ENCODE peak calls at places on chromosome 3, in six cellular contexts. J, M, N, H, X and Q are unnamed samples.

GRCh38 chr3:186746008-186746407 is 28.8 kb downstream of the KNG1 start:
- DNase-seq in X (peak), H (no peak), J (peak), N (peak), M (peak), Q (peak)

GRCh38 chr3:65851827-65852226 is 186.9 kb downstream of the MAGI1 start:
- DNase-seq in J (peak), N (no peak), X (peak), M (no peak), H (no peak), Q (peak)

GRCh38 chr3:118380576-118380975 is 654.1 kb downstream of the IGSF11 start:
- DNase-seq in X (no peak), H (no peak), M (peak), N (no peak), J (no peak), Q (no peak)

GRCh38 chr3:65231544-65231943 is 543.7 kb upstream of the ADAMTS9 start:
- DNase-seq in N (no peak), M (no peak), H (no peak), X (no peak), J (no peak), Q (no peak)

GRCh38 chr3:149376728-149377407 is 581 bp downstream of the TM4SF1 start:
- DNase-seq in M (no peak), X (peak), N (no peak), J (no peak), H (no peak), Q (peak)

GRCh38 chr3:49802719-49803463 is at the start of gene INKA1:
- DNase-seq in M (peak), J (peak), H (peak), N (peak), X (peak), Q (peak)

GRCh38 chr3:94291686-94292085 is 228.8 kb downstream of the NSUN3 start:
- DNase-seq in H (no peak), N (no peak), M (no peak), X (no peak), J (no peak), Q (no peak)

GRCh38 chr3:119937229-119937628 is 155.3 kb downstream of the NR1I2 start:
- DNase-seq in H (no peak), N (no peak), X (no peak), M (no peak), J (no peak), Q (no peak)

GRCh38 chr3:188707396-188708288 is 464.1 kb upstream of the TPRG1 start:
- DNase-seq in M (no peak), H (no peak), X (peak), J (no peak), N (no peak), Q (no peak)

GRCh38 chr3:107668963-107669362 is 146.2 kb downstream of the BBX start:
- DNase-seq in M (no peak), J (no peak), N (no peak), X (no peak), H (no peak), Q (no peak)

GRCh38 chr3:11195721-11196332 is 41.5 kb downstream of the HRH1 start:
- DNase-seq in H (no peak), J (no peak), X (peak), N (no peak), M (no peak), Q (no peak)

GRCh38 chr3:139745831-139746230 is 68.1 kb upstream of the NMNAT3 start:
- DNase-seq in N (no peak), J (no peak), X (peak), M (no peak), H (no peak), Q (peak)

GRCh38 chr3:127005864-127006500 is 23.1 kb downstream of the PLXNA1 start:
- DNase-seq in J (no peak), N (no peak), M (no peak), H (no peak), X (peak), Q (no peak)

GRCh38 chr3:71652786-71653419 is 69.4 kb upstream of the FOXP1 start:
- DNase-seq in X (peak), J (no peak), H (peak), N (peak), M (peak), Q (peak)

GRCh38 chr3:64417816-64418215 is 192.6 kb upstream of the PRICKLE2 start:
- DNase-seq in M (no peak), X (peak), H (no peak), N (no peak), J (no peak), Q (no peak)

GRCh38 chr3:72123908-72124441 is 339.0 kb upstream of the PROK2 start:
- DNase-seq in H (no peak), J (peak), N (peak), X (peak), M (no peak), Q (peak)

GRCh38 chr3:162295323-162295983 is 798.8 kb downstream of the OTOL1 start:
- DNase-seq in J (peak), N (no peak), H (no peak), M (no peak), X (peak), Q (peak)

GRCh38 chr3:45064512-45065372 is 38.6 kb downstream of the CLEC3B start:
- DNase-seq in H (no peak), N (no peak), X (peak), J (peak), M (peak), Q (peak)

GRCh38 chr3:127764841-127765362 is 57.4 kb downstream of the MGLL start:
- DNase-seq in M (no peak), N (no peak), H (no peak), J (no peak), X (no peak), Q (peak)

GRCh38 chr3:34090876-34091275 is 292.4 kb downstream of the PDCD6IP start:
- DNase-seq in J (no peak), X (no peak), H (peak), M (no peak), N (no peak), Q (no peak)

GRCh38 chr3:55804170-55805095 is 317.3 kb upstream of the WNT5A start:
- DNase-seq in N (no peak), J (no peak), H (no peak), X (no peak), M (no peak), Q (no peak)

GRCh38 chr3:66483006-66483928 is 17.6 kb downstream of the LRIG1 start:
- DNase-seq in J (no peak), H (no peak), M (no peak), N (peak), X (peak), Q (peak)

GRCh38 chr3:128557531-128558280 is 64.7 kb upstream of the GATA2 start:
- DNase-seq in X (no peak), M (no peak), H (no peak), N (no peak), J (no peak), Q (no peak)

GRCh38 chr3:160485931-160486330 is 36.3 kb upstream of the TRIM59 start:
- DNase-seq in H (no peak), M (peak), J (no peak), X (no peak), N (no peak), Q (no peak)